ENCODE peak calls at places on chromosome X, in seven cellular contexts. Q, X, T, H, O, E and M are unnamed samples. For H3K36me3, the result is how much of the 10 kb centered on the place peaks cover.

GRCh38 chrX:45851434-45851991 is 650.8 kb upstream of the DIPK2B start:
- DNase-seq in Q (peak), X (peak), T (no peak), H (peak), O (no peak), E (peak), M (peak)

GRCh38 chrX:8748855-8749254 is 16.9 kb upstream of the ANOS1 start:
- DNase-seq in Q (no peak), X (peak), T (no peak), H (no peak), O (no peak), E (no peak), M (peak)

GRCh38 chrX:82556588-82556987 is 951.5 kb upstream of the POU3F4 start:
- DNase-seq in Q (no peak), X (no peak), T (no peak), H (no peak), O (no peak), E (no peak), M (no peak)

GRCh38 chrX:1529756-1530155 is 7.2 kb downstream of the P2RY8 start:
- DNase-seq in Q (peak), X (no peak), T (no peak), H (no peak), O (no peak), E (no peak), M (no peak)

GRCh38 chrX:27674491-27674890 is 84.3 kb downstream of the DCAF8L2 start:
- DNase-seq in Q (no peak), X (no peak), T (no peak), H (no peak), O (no peak), E (no peak), M (no peak)

GRCh38 chrX:131734621-131735020 is 190.7 kb downstream of the OR13H1 start:
- DNase-seq in Q (no peak), X (peak), T (no peak), H (peak), O (no peak), E (no peak), M (no peak)

GRCh38 chrX:119481218-119481875 is 13.1 kb downstream of the SLC25A5 start:
- DNase-seq in Q (peak), X (no peak), T (no peak), H (no peak), O (peak), E (no peak), M (no peak)

GRCh38 chrX:56802428-56802827 is 73.4 kb downstream of the NBDY start:
- DNase-seq in Q (no peak), X (no peak), T (no peak), H (no peak), O (no peak), E (no peak), M (no peak)

GRCh38 chrX:10922158-10922557 is 189.0 kb upstream of the HCCS start:
- DNase-seq in Q (no peak), X (no peak), T (peak), H (no peak), O (peak), E (no peak), M (peak)

GRCh38 chrX:65644621-65645287 is 22.7 kb upstream of the MSN start:
- DNase-seq in Q (peak), X (no peak), T (peak), H (peak), O (no peak), E (peak), M (no peak)

GRCh38 chrX:120274145-120274544 is 23.5 kb downstream of the ZBTB33 start:
- DNase-seq in Q (no peak), X (no peak), T (no peak), H (no peak), O (no peak), E (no peak), M (no peak)

GRCh38 chrX:24100713-24101112 is 46.0 kb downstream of the EIF2S3 start:
- DNase-seq in Q (no peak), X (no peak), T (no peak), H (no peak), O (no peak), E (no peak), M (peak)

GRCh38 chrX:138982350-138982749 is 270.8 kb upstream of the FGF13 start:
- DNase-seq in Q (no peak), X (no peak), T (no peak), H (no peak), O (no peak), E (no peak), M (no peak)

GRCh38 chrX:18935893-18936292 is 48.0 kb downstream of the PHKA2 start:
- DNase-seq in Q (no peak), X (no peak), T (no peak), H (no peak), O (no peak), E (no peak), M (peak)
- H3K36me3 ChIP-seq in Q (under half), X (under half), T (under half), H (half or more), O (half or more), E (under half), M (under half)

DNA sequence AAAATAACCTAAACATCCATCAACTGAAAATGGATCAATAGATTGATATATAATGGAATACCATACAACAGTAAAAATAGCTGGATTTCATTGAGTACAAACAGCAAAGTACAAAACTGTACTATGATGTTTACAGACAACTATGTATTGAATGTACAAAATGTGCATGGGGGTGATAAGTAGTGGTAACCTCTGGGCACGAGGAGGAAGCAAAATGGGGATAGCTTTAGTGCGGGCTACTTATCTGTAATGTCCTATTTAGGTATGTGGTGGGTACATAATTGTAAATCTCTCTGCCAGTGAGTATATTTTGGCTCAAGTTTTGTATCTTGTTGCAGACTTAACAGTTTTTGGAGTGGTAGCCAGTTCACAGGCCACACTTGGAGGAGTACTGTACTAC is 123.6 kb downstream of the STAG2 start:
- DNase-seq in Q (no peak), X (no peak), T (no peak), H (no peak), O (no peak), E (no peak), M (no peak)
- H3K36me3 ChIP-seq in Q (half or more), X (under half), T (under half), H (half or more), O (under half), E (under half), M (under half)

GRCh38 chrX:53195401-53195800 is 29.6 kb downstream of the KDM5C start:
- DNase-seq in Q (no peak), X (no peak), T (no peak), H (no peak), O (no peak), E (no peak), M (no peak)
- H3K36me3 ChIP-seq in Q (half or more), X (half or more), T (under half), H (half or more), O (half or more), E (under half), M (under half)

DNA sequence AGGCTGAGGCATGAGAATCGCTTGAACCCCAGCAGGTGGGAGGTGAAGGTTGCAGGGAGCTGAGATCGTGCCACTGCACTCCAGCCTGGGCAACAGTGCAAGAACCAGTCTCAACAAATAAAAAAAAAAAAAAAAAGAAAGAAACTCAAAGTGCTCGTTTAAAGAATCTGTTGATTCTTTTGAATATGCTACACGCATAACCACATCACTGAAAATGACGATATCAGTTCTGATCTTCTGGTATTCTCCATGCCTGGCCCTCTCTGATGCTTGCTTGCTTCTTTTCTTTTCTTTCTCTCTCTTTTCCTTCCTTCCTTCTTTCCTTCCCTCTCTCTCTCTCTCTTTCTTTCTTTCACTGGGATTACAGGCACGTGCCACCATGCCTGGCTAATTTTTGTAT is 7.3 kb downstream of the AVPR2 start:
- DNase-seq in Q (no peak), X (no peak), T (no peak), H (no peak), O (no peak), E (no peak), M (no peak)
- H3K36me3 ChIP-seq in Q (under half), X (under half), T (under half), H (under half), O (under half), E (under half), M (under half)

DNA sequence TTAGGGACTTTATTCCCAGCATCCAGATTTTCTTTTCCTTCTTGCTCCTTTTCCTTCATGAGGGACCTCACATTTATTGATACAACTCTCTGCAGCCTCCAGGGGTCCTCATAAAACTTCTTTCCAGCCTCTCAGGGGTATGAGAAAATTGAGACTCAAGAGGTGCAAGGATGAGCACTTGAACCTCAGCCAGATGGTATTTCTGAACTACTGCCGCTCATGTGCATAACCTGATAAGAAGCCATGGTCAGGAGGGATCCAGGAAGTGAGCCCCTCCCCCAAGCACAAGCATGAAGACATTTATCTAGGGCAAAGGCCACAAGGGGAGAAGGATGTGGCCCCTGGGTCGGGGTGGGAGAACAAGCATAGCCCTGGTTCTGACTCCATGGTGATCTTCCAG is 73.3 kb downstream of the TSPAN7 start:
- DNase-seq in Q (no peak), X (no peak), T (no peak), H (no peak), O (no peak), E (no peak), M (no peak)
- H3K36me3 ChIP-seq in Q (under half), X (under half), T (under half), H (under half), O (under half), E (under half), M (under half)

GRCh38 chrX:155132110-155132509 is 60.8 kb downstream of the BRCC3 start:
- DNase-seq in Q (no peak), X (no peak), T (no peak), H (no peak), O (no peak), E (no peak), M (no peak)

GRCh38 chrX:155127465-155127864 is 56.2 kb downstream of the BRCC3 start:
- DNase-seq in Q (no peak), X (no peak), T (no peak), H (no peak), O (peak), E (no peak), M (no peak)

DNA sequence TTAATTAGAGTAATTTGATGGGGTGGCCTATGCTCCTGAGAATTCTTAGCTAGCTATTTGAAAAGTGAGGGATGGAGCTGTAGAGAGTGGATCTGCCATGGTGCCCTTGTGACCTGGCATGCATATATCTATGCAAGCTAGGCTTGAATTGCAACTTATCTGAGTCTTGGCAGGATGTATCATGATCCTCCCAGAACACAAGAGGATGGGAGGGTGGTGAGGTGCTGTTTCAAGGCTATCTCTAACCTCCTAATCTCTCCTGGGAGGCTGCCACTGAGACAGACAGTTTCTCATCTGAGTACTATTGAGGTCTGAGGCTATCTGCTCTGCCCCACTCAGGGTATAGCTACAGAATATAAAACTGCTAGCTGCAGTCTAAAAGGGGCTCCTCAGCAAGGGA is 56.6 kb downstream of the BRCC3 start:
- DNase-seq in Q (no peak), X (no peak), T (no peak), H (no peak), O (no peak), E (no peak), M (no peak)
- H3K36me3 ChIP-seq in Q (under half), X (under half), T (under half), H (under half), O (under half), E (under half), M (under half)